ENCODE peak calls at places on chromosomes 12 and 14, in four cellular contexts. One of them, this sample, is unnamed.

GRCh38 chr12:90741611-90742010 is 213.4 kb downstream of the CCER1 start:
- DNase-seq in upper lobe of right lung: no peak
- DNase-seq in cardiac muscle cell: no peak
- DNase-seq in neuronal stem cell: no peak
- DNase-seq in this sample: no peak

GRCh38 chr12:45914090-45914489 is 76.3 kb downstream of the SCAF11 start:
- DNase-seq in upper lobe of right lung: no peak
- DNase-seq in cardiac muscle cell: no peak
- DNase-seq in neuronal stem cell: no peak
- DNase-seq in this sample: no peak

GRCh38 chr14:20001863-20002262 is at the start of gene OR4Q2:
- DNase-seq in cardiac muscle cell: no peak
- DNase-seq in neuronal stem cell: no peak
- DNase-seq in upper lobe of right lung: no peak
- DNase-seq in this sample: no peak

GRCh38 chr12:65004270-65004669 is 116.8 kb downstream of the WIF1 start:
- DNase-seq in neuronal stem cell: no peak
- DNase-seq in upper lobe of right lung: no peak
- DNase-seq in cardiac muscle cell: no peak
- DNase-seq in this sample: no peak

GRCh38 chr12:95959107-95959506 is 16.0 kb downstream of the AMDHD1 start:
- DNase-seq in neuronal stem cell: no peak
- DNase-seq in cardiac muscle cell: peak
- DNase-seq in upper lobe of right lung: no peak
- DNase-seq in this sample: no peak

GRCh38 chr12:49346659-49347306 is at the start of gene DNAJC22:
- DNase-seq in upper lobe of right lung: peak
- DNase-seq in cardiac muscle cell: peak
- DNase-seq in neuronal stem cell: no peak
- DNase-seq in this sample: no peak

GRCh38 chr12:109772622-109773321 is 59.1 kb downstream of the FAM222A start:
- DNase-seq in neuronal stem cell: no peak
- DNase-seq in cardiac muscle cell: no peak
- DNase-seq in upper lobe of right lung: peak
- DNase-seq in this sample: peak

GRCh38 chr14:102215071-102215470 is 75.4 kb downstream of the WDR20 start:
- DNase-seq in upper lobe of right lung: peak
- DNase-seq in neuronal stem cell: no peak
- DNase-seq in cardiac muscle cell: no peak
- DNase-seq in this sample: peak

GRCh38 chr12:76329163-76329562 is 19.1 kb downstream of the BBS10 start:
- DNase-seq in upper lobe of right lung: no peak
- DNase-seq in cardiac muscle cell: no peak
- DNase-seq in neuronal stem cell: no peak
- DNase-seq in this sample: no peak

GRCh38 chr12:125193798-125194562 is 128.7 kb downstream of the AACS start:
- DNase-seq in upper lobe of right lung: no peak
- DNase-seq in cardiac muscle cell: no peak
- DNase-seq in neuronal stem cell: no peak
- DNase-seq in this sample: no peak

GRCh38 chr12:13390381-13390856 is 193.9 kb downstream of the EMP1 start:
- DNase-seq in neuronal stem cell: no peak
- DNase-seq in upper lobe of right lung: peak
- DNase-seq in cardiac muscle cell: no peak
- DNase-seq in this sample: peak

GRCh38 chr12:105861232-105861631 is 277.5 kb downstream of the NUAK1 start:
- DNase-seq in cardiac muscle cell: no peak
- DNase-seq in upper lobe of right lung: no peak
- DNase-seq in neuronal stem cell: no peak
- DNase-seq in this sample: no peak

GRCh38 chr12:11686135-11686534 is 36.7 kb downstream of the ETV6 start:
- DNase-seq in cardiac muscle cell: no peak
- DNase-seq in upper lobe of right lung: no peak
- DNase-seq in neuronal stem cell: no peak
- DNase-seq in this sample: no peak

GRCh38 chr12:67456281-67456918 is 187.2 kb downstream of the CAND1 start:
- DNase-seq in cardiac muscle cell: no peak
- DNase-seq in neuronal stem cell: no peak
- DNase-seq in upper lobe of right lung: no peak
- DNase-seq in this sample: no peak

GRCh38 chr14:60878536-60878935 is 102.3 kb downstream of the TRMT5 start:
- DNase-seq in upper lobe of right lung: no peak
- DNase-seq in neuronal stem cell: no peak
- DNase-seq in cardiac muscle cell: no peak
- DNase-seq in this sample: no peak

GRCh38 chr12:42961395-42961794 is 371.8 kb upstream of the PRICKLE1 start:
- DNase-seq in cardiac muscle cell: no peak
- DNase-seq in upper lobe of right lung: no peak
- DNase-seq in neuronal stem cell: no peak
- DNase-seq in this sample: no peak

DNA sequence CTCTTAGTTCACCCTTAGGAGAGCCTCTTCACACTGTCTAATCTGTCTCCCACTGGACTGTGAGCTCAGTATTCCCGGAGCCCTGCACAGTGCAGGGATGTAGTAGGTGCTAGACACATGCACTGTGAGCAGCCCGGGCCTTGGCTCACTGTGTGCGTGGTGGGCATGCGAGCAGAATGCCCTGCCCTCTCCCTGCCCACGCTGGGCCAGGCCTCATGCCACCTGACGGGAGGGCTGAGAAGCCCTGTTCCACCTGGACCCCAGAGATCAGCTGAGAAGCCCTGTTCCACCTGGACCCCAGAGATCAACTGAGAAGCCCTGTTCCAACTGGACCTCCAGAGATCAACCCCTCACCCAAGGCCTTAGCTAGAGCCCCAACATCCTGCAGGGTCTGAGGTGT is 10.9 kb downstream of the RPS6KL1 start:
- DNase-seq in cardiac muscle cell: no peak
- DNase-seq in neuronal stem cell: no peak
- DNase-seq in upper lobe of right lung: no peak
- DNase-seq in this sample: no peak
- H3K4me3 ChIP-seq in cardiac muscle cell: no peak
- H3K4me3 ChIP-seq in neuronal stem cell: no peak
- H3K4me3 ChIP-seq in upper lobe of right lung: no peak
- H3K4me3 ChIP-seq in this sample: no peak

DNA sequence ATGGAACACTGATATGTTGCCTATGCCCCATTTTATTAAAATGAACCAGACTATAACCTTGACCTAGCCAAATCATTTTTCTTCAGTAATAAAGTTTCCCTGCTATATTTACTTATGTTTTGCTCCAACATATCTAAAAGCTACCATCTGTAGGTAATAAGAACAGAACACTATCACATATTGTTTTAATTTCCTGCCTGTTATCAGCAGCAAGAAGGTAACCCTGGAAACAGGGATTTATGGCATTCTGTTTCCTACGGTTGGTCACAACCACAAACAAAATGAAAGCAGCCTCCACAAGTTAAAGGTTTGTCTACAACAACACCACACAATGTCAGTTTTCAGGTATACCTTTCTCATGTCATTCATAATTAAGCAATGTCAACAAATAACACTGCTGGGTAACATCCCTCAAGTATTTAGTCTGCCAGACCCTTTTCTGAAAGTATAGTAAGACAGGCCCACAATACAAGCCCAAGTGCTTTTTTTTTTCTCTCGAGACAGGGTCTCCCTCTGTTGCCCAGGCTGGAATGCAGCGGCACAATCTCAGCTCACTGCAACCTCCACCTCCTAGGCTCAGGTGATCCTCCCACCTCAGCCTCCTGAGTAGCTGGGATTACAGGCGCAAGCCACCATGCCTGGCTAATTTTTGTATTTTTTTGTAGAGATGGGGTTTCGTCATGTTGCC is 25.5 kb downstream of the GCH1 start:
- DNase-seq in cardiac muscle cell: no peak
- DNase-seq in neuronal stem cell: no peak
- DNase-seq in upper lobe of right lung: no peak
- DNase-seq in this sample: no peak
- H3K27ac ChIP-seq in cardiac muscle cell: no peak
- H3K27ac ChIP-seq in neuronal stem cell: no peak
- H3K27ac ChIP-seq in upper lobe of right lung: peak
- H3K27ac ChIP-seq in this sample: no peak

GRCh38 chr14:22202313-22202712 is 386.7 kb downstream of the DAD1 start:
- DNase-seq in neuronal stem cell: no peak
- DNase-seq in cardiac muscle cell: no peak
- DNase-seq in upper lobe of right lung: no peak
- DNase-seq in this sample: no peak
- H3K4me3 ChIP-seq in neuronal stem cell: no peak
- H3K4me3 ChIP-seq in cardiac muscle cell: no peak
- H3K4me3 ChIP-seq in upper lobe of right lung: no peak
- H3K4me3 ChIP-seq in this sample: no peak

GRCh38 chr14:105488781-105489606 is 2.1 kb upstream of the TEDC1 start:
- DNase-seq in upper lobe of right lung: no peak
- DNase-seq in neuronal stem cell: no peak
- DNase-seq in cardiac muscle cell: no peak
- DNase-seq in this sample: no peak

GRCh38 chr14:105487449-105487985 is 831 bp downstream of the CRIP1 start:
- DNase-seq in upper lobe of right lung: peak
- DNase-seq in cardiac muscle cell: no peak
- DNase-seq in neuronal stem cell: no peak
- DNase-seq in this sample: no peak

GRCh38 chr14:105486974-105487448 is 325 bp downstream of the CRIP1 start:
- DNase-seq in cardiac muscle cell: no peak
- DNase-seq in upper lobe of right lung: no peak
- DNase-seq in neuronal stem cell: no peak
- DNase-seq in this sample: peak

GRCh38 chr14:105489607-105490317 is 1.3 kb upstream of the TEDC1 start:
- DNase-seq in upper lobe of right lung: peak
- DNase-seq in cardiac muscle cell: peak
- DNase-seq in neuronal stem cell: no peak
- DNase-seq in this sample: peak

DNA sequence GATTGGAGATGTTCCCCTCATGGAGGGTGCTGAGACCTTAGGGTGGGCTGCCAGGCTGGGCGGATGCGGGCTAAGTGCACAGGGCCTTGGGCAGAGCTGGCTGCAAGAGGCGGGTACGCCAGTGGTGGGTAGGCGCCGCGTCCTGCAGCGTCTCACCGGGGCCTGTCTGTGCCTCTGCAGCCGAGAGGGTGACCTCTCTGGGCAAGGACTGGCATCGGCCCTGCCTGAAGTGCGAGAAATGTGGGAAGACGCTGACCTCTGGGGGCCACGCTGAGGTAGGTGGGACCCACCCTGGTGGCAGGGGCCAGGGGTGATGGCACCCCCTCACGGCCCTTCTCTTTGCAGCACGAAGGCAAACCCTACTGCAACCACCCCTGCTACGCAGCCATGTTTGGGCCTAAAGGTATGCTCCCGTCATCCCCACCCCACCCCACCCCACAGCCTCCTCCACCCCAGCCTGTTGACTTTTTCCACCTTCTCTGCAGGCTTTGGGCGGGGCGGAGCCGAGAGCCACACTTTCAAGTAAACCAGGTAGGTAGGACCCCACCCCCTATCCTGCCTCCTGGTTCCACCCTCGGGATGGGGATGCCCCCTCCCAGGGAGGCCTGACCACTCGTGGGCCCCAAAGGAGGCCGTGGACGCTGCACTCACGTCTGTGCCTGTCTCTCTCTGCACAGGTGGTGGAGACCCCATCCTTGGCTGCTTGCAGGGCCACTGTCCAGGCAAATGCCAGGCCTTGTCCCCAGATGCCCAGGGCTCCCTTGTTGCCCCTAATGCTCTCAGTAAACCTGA is 1.5 kb downstream of the CRIP1 start:
- DNase-seq in upper lobe of right lung: no peak
- DNase-seq in cardiac muscle cell: no peak
- DNase-seq in neuronal stem cell: no peak
- DNase-seq in this sample: no peak
- H3K27ac ChIP-seq in upper lobe of right lung: peak
- H3K27ac ChIP-seq in cardiac muscle cell: peak
- H3K27ac ChIP-seq in neuronal stem cell: peak
- H3K27ac ChIP-seq in this sample: peak

GRCh38 chr14:54219281-54220121 is 177.3 kb upstream of the CDKN3 start:
- DNase-seq in cardiac muscle cell: peak
- DNase-seq in upper lobe of right lung: no peak
- DNase-seq in neuronal stem cell: no peak
- DNase-seq in this sample: no peak
- H3K4me3 ChIP-seq in cardiac muscle cell: peak
- H3K4me3 ChIP-seq in upper lobe of right lung: peak
- H3K4me3 ChIP-seq in neuronal stem cell: no peak
- H3K4me3 ChIP-seq in this sample: no peak

GRCh38 chr12:92036061-92036620 is 109.5 kb downstream of the BTG1 start:
- DNase-seq in upper lobe of right lung: no peak
- DNase-seq in cardiac muscle cell: no peak
- DNase-seq in neuronal stem cell: no peak
- DNase-seq in this sample: no peak

GRCh38 chr12:92034858-92035401 is 110.7 kb downstream of the BTG1 start:
- DNase-seq in upper lobe of right lung: peak
- DNase-seq in cardiac muscle cell: no peak
- DNase-seq in neuronal stem cell: no peak
- DNase-seq in this sample: no peak

GRCh38 chr12:92038476-92038875 is 107.2 kb downstream of the BTG1 start:
- DNase-seq in cardiac muscle cell: no peak
- DNase-seq in upper lobe of right lung: no peak
- DNase-seq in neuronal stem cell: no peak
- DNase-seq in this sample: no peak

GRCh38 chr12:92035477-92035876 is 110.2 kb downstream of the BTG1 start:
- DNase-seq in cardiac muscle cell: no peak
- DNase-seq in upper lobe of right lung: no peak
- DNase-seq in neuronal stem cell: no peak
- DNase-seq in this sample: no peak

DNA sequence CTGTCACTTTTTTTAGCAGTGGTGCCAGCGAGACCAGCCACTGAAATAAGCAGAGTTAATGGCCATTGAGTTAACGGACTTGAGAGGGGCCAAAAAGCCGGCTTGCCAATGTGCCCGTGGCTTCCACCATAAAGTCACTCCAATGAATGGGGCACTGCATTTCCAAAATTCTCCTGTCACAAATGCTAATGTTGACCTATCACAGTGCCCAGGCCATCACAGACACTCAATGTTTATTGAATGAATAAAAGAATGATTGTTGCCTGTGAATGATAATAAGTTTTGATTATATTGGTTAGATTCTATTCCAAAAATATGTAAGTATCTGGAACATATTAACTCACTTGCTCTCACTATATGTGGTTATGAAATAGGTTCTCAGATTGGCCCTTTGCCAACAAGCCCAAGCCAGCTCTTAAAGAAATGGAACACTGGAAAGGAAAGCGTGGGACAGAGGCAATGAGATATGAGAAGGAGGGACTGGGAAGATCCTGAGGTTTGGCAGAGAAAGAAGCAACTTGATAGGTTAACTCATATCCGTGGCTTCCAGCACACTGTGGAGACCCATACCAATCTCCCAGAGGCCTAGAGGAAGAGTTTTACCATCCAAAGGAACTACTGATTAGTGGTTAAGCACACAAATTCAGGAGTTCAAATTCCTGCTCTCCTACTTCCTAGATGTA is 108.7 kb downstream of the BTG1 start:
- DNase-seq in upper lobe of right lung: no peak
- DNase-seq in neuronal stem cell: no peak
- DNase-seq in cardiac muscle cell: no peak
- DNase-seq in this sample: no peak
- H3K27ac ChIP-seq in upper lobe of right lung: no peak
- H3K27ac ChIP-seq in neuronal stem cell: no peak
- H3K27ac ChIP-seq in cardiac muscle cell: no peak
- H3K27ac ChIP-seq in this sample: no peak

GRCh38 chr12:39144613-39145061 is 239.2 kb upstream of the CPNE8 start:
- DNase-seq in neuronal stem cell: no peak
- DNase-seq in cardiac muscle cell: no peak
- DNase-seq in upper lobe of right lung: no peak
- DNase-seq in this sample: no peak
- H3K4me3 ChIP-seq in neuronal stem cell: no peak
- H3K4me3 ChIP-seq in cardiac muscle cell: peak
- H3K4me3 ChIP-seq in upper lobe of right lung: peak
- H3K4me3 ChIP-seq in this sample: no peak

GRCh38 chr12:120711411-120711810 is 1.2 kb downstream of the UNC119B start:
- DNase-seq in neuronal stem cell: no peak
- DNase-seq in upper lobe of right lung: no peak
- DNase-seq in cardiac muscle cell: no peak
- DNase-seq in this sample: no peak
- H3K27ac ChIP-seq in neuronal stem cell: no peak
- H3K27ac ChIP-seq in upper lobe of right lung: no peak
- H3K27ac ChIP-seq in cardiac muscle cell: no peak
- H3K27ac ChIP-seq in this sample: no peak